ENCODE peak calls at places on chromosomes 1 and 21, in seven cellular contexts. J is stimulated activated CD4-positive, alpha-beta T cell treated with anti-CD3 and anti-CD28 coated beads, Interleukin-12 subunit alpha, Interleukin-12 subunit beta, amount 100 ng/mL, for 4 hours; A is endothelial cell; G is RPMI7951; C is activated CD8-positive, alpha-beta memory T cell treated with anti-CD3 and anti-CD28 coated beads, Interleukin-2, amount 50 U/mL, for 48 hours; W is globus pallidus; L is activated T-cell treated with anti-CD3 and anti-CD28 coated beads for 48 hours. M is an unnamed sample.

GRCh38 chr1:56983484-56983883 is 17.7 kb upstream of the C8B start:
- DNase-seq in G (no peak), C (no peak), J (no peak), L (no peak), A (no peak), W (no peak), M (no peak)

GRCh38 chr1:82598816-82599215 is 798.1 kb downstream of the ADGRL2 start:
- DNase-seq in G (no peak), C (no peak), W (no peak), J (no peak), L (no peak), A (no peak), M (no peak)

GRCh38 chr1:25619101-25619890 is 2.7 kb downstream of the MAN1C1 start:
- DNase-seq in L (no peak), J (peak; percentile 56), G (no peak), W (peak; percentile 55), A (peak; percentile 85), C (peak; percentile 80), M (no peak)

GRCh38 chr1:159473335-159473734 is 33.8 kb downstream of the OR10J1 start:
- DNase-seq in C (no peak), J (no peak), L (no peak), W (no peak), G (no peak), A (no peak), M (no peak)

GRCh38 chr1:237205400-237206064 is 163.5 kb downstream of the RYR2 start:
- DNase-seq in J (no peak), C (no peak), A (no peak), W (no peak), L (no peak), G (peak; percentile 3), M (no peak)

GRCh38 chr1:44154049-44154448 is 12.6 kb upstream of the KLF18 start:
- DNase-seq in C (no peak), A (no peak), G (peak; percentile 5), J (no peak), W (no peak), L (no peak), M (no peak)

GRCh38 chr1:208167229-208167869 is 76.8 kb downstream of the PLXNA2 start:
- DNase-seq in J (no peak), A (no peak), W (no peak), C (no peak), L (no peak), G (no peak), M (no peak)

GRCh38 chr1:175278236-175278635 is 85.7 kb upstream of the KIAA0040 start:
- DNase-seq in C (no peak), W (no peak), G (no peak), A (no peak), L (no peak), J (no peak), M (no peak)

GRCh38 chr21:43866233-43866632 is 1.2 kb downstream of the AGPAT3 start:
- DNase-seq in W (peak; percentile 55), C (peak; percentile 79), J (peak; percentile 50), A (no peak), L (peak; percentile 53), G (peak; percentile 48), M (no peak)